ENCODE peak calls at places on chromosomes 16 and 17, in six cellular contexts. A is NCI-H1930; H is activated CD4-positive, alpha-beta T cell treated with anti-CD3 and anti-CD28 coated beads, Interleukin-2, amount 10 ng/mL, durations not matched to agents 7 days and 5 days; N is neural progenitor cell; Z is SHP77; K is activated naive CD4-positive, alpha-beta T cell. L is an unnamed sample.

GRCh38 chr17:63685578-63685977 is 14.3 kb downstream of the LIMD2 start:
- DNase-seq in A (no peak), H (no peak), N (no peak), Z (no peak), K (no peak), L (no peak)

GRCh38 chr17:8476741-8477140 is 41.1 kb downstream of the NDEL1 start:
- DNase-seq in A (no peak), H (no peak), N (no peak), Z (no peak), K (no peak), L (no peak)

GRCh38 chr16:31513884-31514283 is 5.7 kb upstream of the RUSF1 start:
- DNase-seq in A (no peak), H (no peak), N (no peak), Z (no peak), K (no peak), L (no peak)

GRCh38 chr16:70253291-70254094 is 1.8 kb upstream of the EXOSC6 start:
- DNase-seq in A (no peak), H (peak; percentile 45), N (peak; percentile 67), Z (peak; percentile 16), K (no peak), L (peak; percentile 50)

GRCh38 chr16:87474566-87474996 is 18.2 kb downstream of the ZCCHC14 start:
- DNase-seq in A (no peak), H (no peak), N (no peak), Z (no peak), K (no peak), L (no peak)

GRCh38 chr17:74890554-74890953 is 2.9 kb downstream of the FADS6 start:
- DNase-seq in A (no peak), H (no peak), N (no peak), Z (no peak), K (no peak), L (no peak)

GRCh38 chr16:56780646-56781045 is 50.7 kb downstream of the NUP93 start:
- DNase-seq in A (no peak), H (peak; percentile 32), N (no peak), Z (no peak), K (no peak), L (no peak)

GRCh38 chr17:40179923-40180659 is 2.8 kb downstream of the RAPGEFL1 start:
- DNase-seq in A (no peak), H (no peak), N (no peak), Z (no peak), K (no peak), L (no peak)

GRCh38 chr17:36591434-36592315 is at the start of gene DHRS11:
- DNase-seq in A (peak; percentile 73), H (peak; percentile 75), N (peak; percentile 95), Z (peak; percentile 69), K (peak; percentile 63), L (peak; percentile 78)

L was measured in OCI-LY7.